ENCODE peak calls at places on chromosome 12, in eight cellular contexts. W is ovary, K is transverse colon, M is GM12878, O is K562, V is stomach, E is esophagus muscularis mucosa, Q is A549. B is an unnamed sample.

GRCh38 chr12:30251546-30251945 is 444.1 kb downstream of the IPO8 start:
- DNase-seq in W (no peak), K (no peak), M (no peak), O (no peak), V (no peak), E (no peak), Q (no peak), B (no peak)

GRCh38 chr12:111429760-111430417 is 24.2 kb downstream of the SH2B3 start:
- DNase-seq in W (no peak), K (no peak), M (no peak), O (no peak), V (no peak), E (no peak), Q (no peak), B (no peak)

GRCh38 chr12:108215458-108215857 is 86.4 kb downstream of the WSCD2 start:
- DNase-seq in W (no peak), K (no peak), M (no peak), O (no peak), V (no peak), E (no peak), Q (no peak), B (no peak)

GRCh38 chr12:101186291-101186690 is 23.7 kb downstream of the SLC5A8 start:
- DNase-seq in W (no peak), K (no peak), M (no peak), O (no peak), V (no peak), E (no peak), Q (no peak), B (no peak)

GRCh38 chr12:50224026-50224692 is 57.0 kb upstream of the CERS5 start:
- DNase-seq in W (no peak), K (peak), M (no peak), O (no peak), V (peak), E (no peak), Q (peak), B (no peak)

GRCh38 chr12:92551853-92552397 is 150.9 kb upstream of the PLEKHG7 start:
- DNase-seq in W (no peak), K (no peak), M (peak), O (no peak), V (no peak), E (no peak), Q (peak), B (no peak)

GRCh38 chr12:104334581-104334980 is 31.0 kb downstream of the EID3 start:
- DNase-seq in W (no peak), K (no peak), M (no peak), O (no peak), V (no peak), E (no peak), Q (no peak), B (no peak)

GRCh38 chr12:74741113-74741512 is 203.5 kb downstream of the ATXN7L3B start:
- DNase-seq in W (no peak), K (no peak), M (no peak), O (no peak), V (no peak), E (no peak), Q (no peak), B (no peak)

GRCh38 chr12:118402251-118402650 is 25.9 kb downstream of the SUDS3 start:
- DNase-seq in W (no peak), K (no peak), M (no peak), O (no peak), V (no peak), E (no peak), Q (no peak), B (no peak)

GRCh38 chr12:92927436-92928116 is 1.5 kb downstream of the EEA1 start:
- DNase-seq in W (no peak), K (no peak), M (no peak), O (peak), V (no peak), E (no peak), Q (peak), B (no peak)

GRCh38 chr12:27951898-27952297 is 20.6 kb downstream of the PTHLH start:
- DNase-seq in W (no peak), K (no peak), M (no peak), O (no peak), V (no peak), E (no peak), Q (no peak), B (no peak)

GRCh38 chr12:107225626-107226025 is 132.3 kb upstream of the CRY1 start:
- DNase-seq in W (no peak), K (no peak), M (no peak), O (no peak), V (no peak), E (no peak), Q (peak), B (no peak)

GRCh38 chr12:3337944-3338343 is 153.1 kb upstream of the PRMT8 start:
- DNase-seq in W (no peak), K (no peak), M (no peak), O (no peak), V (no peak), E (no peak), Q (no peak), B (no peak)

GRCh38 chr12:19833775-19834501 is 394.6 kb downstream of the AEBP2 start:
- DNase-seq in W (no peak), K (no peak), M (no peak), O (no peak), V (no peak), E (no peak), Q (no peak), B (no peak)

GRCh38 chr12:91422107-91422506 is 239.5 kb upstream of the DCN start:
- DNase-seq in W (no peak), K (peak), M (no peak), O (no peak), V (no peak), E (no peak), Q (no peak), B (no peak)

GRCh38 chr12:76337583-76337982 is 10.6 kb downstream of the BBS10 start:
- DNase-seq in W (no peak), K (no peak), M (no peak), O (no peak), V (no peak), E (no peak), Q (no peak), B (no peak)

GRCh38 chr12:14167005-14167628 is 185.7 kb upstream of the GRIN2B start:
- DNase-seq in W (peak), K (peak), M (no peak), O (peak), V (peak), E (no peak), Q (peak), B (peak)
- TF ChIP-seq EP300 in W (no peak), K (no peak), M (no peak), O (no peak), V (no peak), E (no peak), Q (no peak), B (no peak)

DNA sequence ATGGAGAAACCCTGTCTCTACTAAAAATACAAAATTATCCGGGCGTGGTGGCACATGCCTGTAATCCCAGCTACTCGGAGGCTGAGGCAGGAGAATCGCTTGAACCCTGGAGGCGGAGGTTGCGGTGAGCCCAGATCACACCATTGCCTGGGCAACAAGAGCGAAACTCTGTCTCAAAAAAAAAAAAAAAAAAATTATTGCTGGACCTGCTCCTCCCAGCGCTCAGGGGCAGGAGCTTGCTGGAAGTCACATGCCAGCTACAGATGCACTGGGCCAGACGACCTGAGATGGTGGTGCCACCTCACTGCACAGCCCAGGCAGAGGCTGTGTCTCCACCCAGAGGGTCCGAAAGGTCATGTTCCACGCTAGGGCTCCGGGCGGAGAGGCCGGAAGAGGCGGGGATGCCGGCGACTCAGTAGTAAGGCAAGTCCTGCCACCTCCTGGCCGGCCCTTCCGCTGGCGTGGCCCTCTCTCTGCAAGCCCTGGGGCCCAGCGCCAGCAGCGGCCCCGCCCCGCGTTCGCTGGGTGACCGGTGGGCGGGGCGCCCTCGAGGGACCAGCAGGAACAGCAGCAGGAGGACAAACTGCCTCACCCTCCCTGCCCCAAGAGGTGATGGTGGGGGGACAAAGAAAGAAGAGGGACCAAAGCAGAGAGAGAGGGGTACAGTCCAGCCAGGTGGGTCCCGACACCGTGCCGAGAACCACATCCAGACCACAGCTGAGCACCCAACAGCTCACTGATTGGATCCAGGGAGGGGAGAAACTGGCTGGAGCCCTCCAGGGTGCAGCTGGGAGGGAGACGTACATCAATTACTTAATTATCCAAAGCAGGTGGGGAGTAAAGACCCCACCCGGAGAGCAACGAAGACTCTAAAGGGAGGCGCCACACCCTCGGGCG is 3.6 kb upstream of the RHOF start:
- DNase-seq in W (peak), K (peak), M (no peak), O (peak), V (peak), E (peak), Q (peak), B (peak)
- TF ChIP-seq CTCF in W (no peak), K (no peak), M (no peak), O (peak), V (no peak), E (peak), Q (peak), B (peak)

GRCh38 chr12:120220838-120221575 is 20.1 kb upstream of the RPLP0 start:
- DNase-seq in W (no peak), K (no peak), M (no peak), O (no peak), V (no peak), E (no peak), Q (no peak), B (no peak)
- TF ChIP-seq EP300 in W (no peak), K (no peak), M (no peak), O (no peak), V (no peak), E (no peak), Q (no peak), B (peak)

DNA sequence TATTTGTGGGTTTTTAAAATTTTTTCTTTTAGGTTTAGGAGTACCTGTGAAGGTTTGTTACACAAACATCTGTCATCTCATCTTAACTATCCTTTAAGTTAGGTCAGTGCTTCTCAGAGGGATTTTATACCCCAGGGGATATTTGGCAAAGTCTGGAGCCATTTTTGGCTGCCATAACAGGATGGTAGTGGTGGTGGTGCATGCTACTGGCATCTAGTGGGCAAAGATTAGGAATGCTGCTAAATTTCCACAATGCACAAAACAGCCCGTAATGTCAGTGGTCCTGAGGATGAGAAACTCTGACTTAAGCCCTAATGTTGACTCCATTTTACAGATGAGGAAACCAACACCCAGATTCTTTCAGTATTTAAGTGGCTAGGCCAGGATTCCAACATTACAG is 85.2 kb upstream of the MYF6 start:
- DNase-seq in W (no peak), K (no peak), M (no peak), O (no peak), V (no peak), E (no peak), Q (peak), B (no peak)
- TF ChIP-seq CTCF in W (no peak), K (no peak), M (peak), O (no peak), V (no peak), E (no peak), Q (peak), B (no peak)

DNA sequence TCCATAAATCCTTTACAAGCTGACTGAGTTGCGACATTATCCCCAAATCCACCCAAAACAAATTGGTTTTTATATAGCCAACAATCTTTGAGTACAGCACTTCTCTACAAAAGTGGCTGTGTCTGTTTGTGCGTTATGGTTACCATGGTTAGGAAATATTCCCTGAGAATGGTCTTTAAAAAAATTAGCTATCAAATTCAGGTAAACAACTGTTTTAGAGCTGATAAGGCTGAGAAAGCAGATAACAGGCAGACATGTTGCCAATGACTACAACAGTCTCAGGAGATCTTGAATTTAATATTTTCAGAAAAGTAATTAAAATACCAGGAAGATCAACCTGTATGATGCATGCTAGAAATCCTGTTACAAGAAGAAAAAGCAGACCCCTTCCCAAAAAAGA is 248.0 kb downstream of the RASSF9 start:
- DNase-seq in W (no peak), K (no peak), M (no peak), O (peak), V (no peak), E (no peak), Q (no peak), B (no peak)
- TF ChIP-seq EP300 in W (no peak), K (no peak), M (no peak), O (no peak), V (no peak), E (no peak), Q (no peak), B (no peak)

GRCh38 chr12:54522213-54522612 is 24.7 kb downstream of the NCKAP1L start:
- DNase-seq in W (no peak), K (no peak), M (no peak), O (no peak), V (no peak), E (no peak), Q (no peak), B (no peak)
- TF ChIP-seq CTCF in W (no peak), K (no peak), M (no peak), O (no peak), V (no peak), E (no peak), Q (no peak), B (no peak)

DNA sequence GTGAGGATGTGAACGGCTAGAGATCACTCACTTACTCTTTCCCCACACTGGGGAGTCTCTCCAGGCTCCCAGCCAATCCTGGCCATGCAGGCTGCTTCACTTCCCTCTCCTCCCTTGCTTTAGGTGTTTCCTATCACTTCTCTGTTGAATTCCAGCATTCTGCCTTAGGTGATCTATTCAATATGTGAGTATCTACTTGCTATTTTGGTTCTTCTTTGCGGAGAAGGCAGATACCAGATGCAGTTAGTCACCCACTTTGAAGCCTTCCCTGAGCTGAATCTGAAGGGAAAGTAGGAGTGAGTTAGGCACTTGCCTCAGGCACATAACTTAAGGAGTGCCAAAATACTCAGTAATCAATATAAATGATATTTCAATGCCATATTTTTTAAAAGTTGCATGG is 36.0 kb upstream of the FAR2 start:
- DNase-seq in W (no peak), K (no peak), M (no peak), O (no peak), V (no peak), E (no peak), Q (no peak), B (no peak)
- TF ChIP-seq EP300 in W (no peak), K (no peak), M (no peak), O (no peak), V (no peak), E (no peak), Q (no peak), B (no peak)